ENCODE peak calls at places on chromosome 22, in seven cellular contexts. I is OCI-LY7, O is PC-3, W is MM.1S, T is GM23248, V is SK-N-SH, N is HCT116. R is an unnamed sample.

GRCh38 chr22:19527861-19528417 is 3.7 kb upstream of the CLDN5 start:
- DNase-seq in N (no peak), V (no peak), W (no peak), O (peak), T (peak), I (no peak), R (no peak)

GRCh38 chr22:44870021-44870420 is 117.6 kb downstream of the ARHGAP8 start:
- DNase-seq in V (no peak), T (peak), W (no peak), I (no peak), N (peak), O (peak), R (peak)

GRCh38 chr22:45105281-45105700 is 58.4 kb upstream of the NUP50 start:
- DNase-seq in W (no peak), T (peak), I (no peak), N (no peak), V (no peak), O (peak), R (peak)

GRCh38 chr22:31872209-31872608 is 72.1 kb upstream of the YWHAH start:
- DNase-seq in T (no peak), O (no peak), W (no peak), I (peak), N (no peak), V (peak), R (no peak)

GRCh38 chr22:43213066-43213465 is 26.1 kb upstream of the TTLL12 start:
- DNase-seq in V (no peak), T (no peak), I (no peak), O (no peak), W (no peak), N (no peak), R (peak)

GRCh38 chr22:22892096-22893052 is 4.8 kb downstream of the IGLL5 start:
- DNase-seq in N (no peak), W (peak), T (no peak), V (no peak), O (no peak), I (peak), R (no peak)

GRCh38 chr22:19120829-19121630 is 1.2 kb downstream of the DGCR2 start:
- DNase-seq in O (peak), N (peak), T (peak), I (no peak), V (no peak), W (no peak), R (peak)

GRCh38 chr22:21921729-21922128 is 30.9 kb downstream of the PPM1F start:
- DNase-seq in N (no peak), I (no peak), T (peak), W (no peak), O (no peak), V (no peak), R (no peak)

GRCh38 chr22:42977574-42977973 is 37.4 kb downstream of the PACSIN2 start:
- DNase-seq in N (no peak), I (no peak), T (no peak), V (no peak), O (no peak), W (no peak), R (no peak)

GRCh38 chr22:47193606-47194316 is 431.3 kb downstream of the TBC1D22A start:
- DNase-seq in O (no peak), I (no peak), V (no peak), W (no peak), T (no peak), N (no peak), R (no peak)

GRCh38 chr22:40792451-40792850 is 26.7 kb downstream of the SLC25A17 start:
- DNase-seq in T (no peak), N (no peak), V (no peak), W (no peak), O (no peak), I (no peak), R (no peak)

GRCh38 chr22:47381240-47381639 is 618.8 kb downstream of the TBC1D22A start:
- DNase-seq in W (no peak), I (no peak), V (no peak), T (no peak), O (no peak), N (no peak), R (no peak)

GRCh38 chr22:27317156-27317555 is 484.4 kb downstream of the MN1 start:
- DNase-seq in O (no peak), I (no peak), N (no peak), V (no peak), W (no peak), T (no peak), R (no peak)

GRCh38 chr22:42714768-42715430 is 5.8 kb downstream of the A4GALT start:
- DNase-seq in O (no peak), V (no peak), T (peak), W (no peak), I (no peak), N (no peak), R (no peak)

GRCh38 chr22:22022977-22023534 is 40.5 kb upstream of the TOP3B start:
- DNase-seq in I (no peak), T (no peak), W (no peak), N (no peak), O (no peak), V (no peak), R (no peak)

GRCh38 chr22:39209756-39210155 is 35.0 kb downstream of the PDGFB start:
- DNase-seq in I (no peak), N (no peak), T (no peak), V (no peak), W (no peak), O (no peak), R (no peak)

GRCh38 chr22:40799008-40799407 is 20.1 kb downstream of the SLC25A17 start:
- DNase-seq in N (no peak), W (no peak), T (no peak), O (no peak), V (no peak), I (no peak), R (no peak)

DNA sequence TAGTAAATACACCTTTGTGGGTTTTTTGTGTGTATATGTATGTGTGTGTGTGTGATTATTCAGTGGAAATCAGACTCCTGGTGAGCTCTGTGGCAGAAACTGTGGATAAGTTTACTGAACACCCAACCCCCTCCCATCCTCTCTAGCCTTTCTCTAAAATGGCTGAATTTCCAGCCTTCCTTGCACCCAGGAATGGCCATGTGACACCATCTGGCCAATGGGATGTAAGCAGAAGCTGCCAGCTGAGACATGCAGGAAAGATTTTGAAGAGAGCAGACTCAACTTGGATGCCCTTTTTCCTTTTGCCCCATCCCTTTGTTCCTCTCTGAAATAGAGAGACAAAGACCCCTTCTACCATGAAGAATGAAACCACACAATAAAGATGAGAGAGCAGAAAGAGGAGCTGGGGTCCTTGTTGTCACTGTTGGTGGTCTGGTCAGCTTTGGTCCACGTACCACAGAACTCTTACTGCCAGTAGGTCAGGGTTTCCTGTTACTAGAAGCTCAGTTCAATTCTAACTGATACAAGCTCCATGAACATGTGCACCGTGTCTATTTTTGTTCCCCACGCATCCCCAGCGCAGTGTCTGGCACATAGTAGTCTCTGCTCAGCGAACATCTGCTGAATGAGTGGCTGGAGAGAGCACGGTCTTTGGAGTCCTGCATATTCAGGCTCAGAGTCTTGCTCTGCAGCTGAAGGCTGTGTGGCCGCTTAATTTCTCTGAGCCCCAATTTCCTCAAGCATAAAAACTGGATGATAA is 57.5 kb downstream of the SEZ6L start:
- DNase-seq in O (no peak), W (no peak), V (no peak), N (no peak), I (no peak), T (no peak), R (no peak)
- TF ChIP-seq EZH2phosphoT487 in O (no peak), W (no peak), V (no peak), N (no peak), I (no peak), T (no peak), R (no peak)

DNA sequence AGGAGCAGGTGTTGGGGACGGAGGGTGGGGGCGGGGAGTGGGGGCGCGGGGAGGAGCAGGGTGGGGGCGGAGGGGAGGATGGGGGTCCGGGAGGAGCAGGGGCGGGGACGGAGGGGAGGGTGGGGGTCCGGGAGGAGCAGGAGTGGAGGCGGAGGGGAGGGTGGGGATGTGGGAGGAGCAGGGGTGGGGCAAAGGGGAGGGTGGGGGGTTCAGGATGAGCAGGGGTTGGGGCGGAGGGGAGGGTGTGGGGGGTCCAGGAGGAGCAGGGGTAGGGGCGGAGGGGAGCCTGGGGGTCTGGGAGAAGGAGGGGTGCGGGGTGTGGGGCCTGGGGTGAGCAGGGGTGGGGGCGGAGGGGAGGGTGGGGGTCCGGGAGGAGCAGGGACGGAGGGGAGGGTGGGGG is 17.1 kb downstream of the CRELD2 start:
- DNase-seq in N (no peak), V (peak), O (no peak), W (no peak), T (no peak), I (peak), R (peak)
- TF ChIP-seq EZH2phosphoT487 in N (no peak), V (no peak), O (no peak), W (no peak), T (no peak), I (no peak), R (no peak)

DNA sequence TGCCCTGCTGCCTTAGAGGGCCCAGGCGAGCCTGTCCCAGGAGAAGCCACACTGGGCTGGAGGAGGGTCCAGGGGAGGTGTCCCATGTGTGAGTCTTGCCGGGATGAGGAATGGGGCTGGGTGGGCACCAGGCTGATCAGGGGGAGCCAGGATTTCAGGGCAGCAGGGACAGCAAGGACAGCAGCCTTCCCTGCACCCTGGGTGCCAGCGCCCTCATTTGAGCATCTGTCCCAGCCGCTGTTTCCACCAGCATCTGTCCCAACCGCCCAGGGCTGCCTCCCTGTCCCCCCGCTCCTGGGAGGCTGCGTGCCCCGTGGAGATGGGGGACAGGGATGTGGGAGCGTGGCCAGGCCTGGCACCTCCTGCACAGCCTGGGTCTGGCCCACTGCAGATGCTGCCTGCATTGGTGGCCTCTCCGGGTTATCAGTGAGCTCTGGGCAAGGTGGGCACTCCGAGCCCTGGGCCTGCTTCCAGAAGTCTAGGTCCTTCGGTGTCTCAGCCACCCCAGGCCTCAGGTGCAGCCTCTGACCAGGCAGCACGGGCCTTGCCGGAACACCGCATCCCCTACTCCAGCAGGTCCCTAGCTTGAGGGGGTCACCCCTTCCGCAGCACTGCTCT is 1072.2 kb downstream of the BRD1 start:
- DNase-seq in W (no peak), V (no peak), I (no peak), O (no peak), N (no peak), T (no peak), R (peak)
- TF ChIP-seq EZH2phosphoT487 in W (no peak), V (no peak), I (no peak), O (no peak), N (no peak), T (no peak), R (no peak)

GRCh38 chr22:50599816-50600454 is 658 bp upstream of the MAPK8IP2 start:
- DNase-seq in N (no peak), T (peak), W (peak), V (peak), I (no peak), O (peak), R (peak)
- TF ChIP-seq EZH2phosphoT487 in N (no peak), T (no peak), W (no peak), V (no peak), I (no peak), O (no peak), R (no peak)